ENCODE peak calls at places on chromosomes 12 and 14, in four cellular contexts. O is AG09309, V is uterus, A is heart right ventricle. B is an unnamed sample.

GRCh38 chr12:19967486-19967885 is 400.9 kb upstream of the PDE3A start:
- DNase-seq in O (peak; percentile 95), V (no peak), A (no peak), B (no peak)

GRCh38 chr14:56099081-56099797 is 19.0 kb upstream of the PELI2 start:
- DNase-seq in O (no peak), V (no peak), A (no peak), B (no peak)

GRCh38 chr14:60722836-60723217 is 1.3 kb downstream of the SIX4 start:
- DNase-seq in O (no peak), V (no peak), A (peak; percentile 13), B (no peak)

GRCh38 chr12:127191124-127191523 is 1075.8 kb upstream of the TMEM132C start:
- DNase-seq in O (no peak), V (no peak), A (no peak), B (no peak)

GRCh38 chr12:94150483-94151225 is 2.3 kb downstream of the PLXNC1 start:
- DNase-seq in O (no peak), V (peak; percentile 29), A (peak; percentile 22), B (peak; percentile 53)

GRCh38 chr12:66013224-66013623 is 117.3 kb downstream of the LLPH start:
- DNase-seq in O (no peak), V (no peak), A (no peak), B (no peak)

GRCh38 chr12:117042171-117042809 is 56.9 kb downstream of the TESC start:
- DNase-seq in O (no peak), V (no peak), A (peak; percentile 52), B (no peak)

GRCh38 chr14:39376671-39377403 is 55.4 kb downstream of the FBXO33 start:
- DNase-seq in O (no peak), V (no peak), A (no peak), B (no peak)

GRCh38 chr14:68106456-68106855 is 286.9 kb downstream of the RAD51B start:
- DNase-seq in O (no peak), V (no peak), A (no peak), B (no peak)

GRCh38 chr12:49987620-49988303 is 15.0 kb downstream of the AQP6 start:
- DNase-seq in O (no peak), V (no peak), A (no peak), B (no peak)

GRCh38 chr14:66572836-66573235 is 64.9 kb downstream of the GPHN start:
- DNase-seq in O (no peak), V (no peak), A (no peak), B (no peak)

GRCh38 chr14:31137214-31137889 is 70.2 kb downstream of the HECTD1 start:
- DNase-seq in O (no peak), V (no peak), A (no peak), B (no peak)

GRCh38 chr14:72776701-72777255 is 117.1 kb downstream of the DPF3 start:
- DNase-seq in O (no peak), V (no peak), A (no peak), B (no peak)

GRCh38 chr12:59689776-59690175 is 93.9 kb downstream of the SLC16A7 start:
- DNase-seq in O (no peak), V (no peak), A (no peak), B (no peak)

GRCh38 chr12:76029982-76030377 is 1.6 kb downstream of the PHLDA1 start:
- DNase-seq in O (no peak), V (no peak), A (peak; percentile 18), B (no peak)

GRCh38 chr12:69966839-69967238 is 141.8 kb downstream of the MYRFL start:
- DNase-seq in O (no peak), V (no peak), A (no peak), B (no peak)

GRCh38 chr12:1533602-1534304 is 60.6 kb downstream of the FBXL14 start:
- DNase-seq in O (no peak), V (no peak), A (no peak), B (no peak)

GRCh38 chr12:65918057-65918456 is 93.8 kb downstream of the HMGA2 start:
- DNase-seq in O (no peak), V (no peak), A (no peak), B (no peak)

GRCh38 chr14:68807148-68807600 is 14.3 kb upstream of the ZFP36L1 start:
- DNase-seq in O (no peak), V (peak; percentile 74), A (peak; percentile 59), B (peak; percentile 61)

GRCh38 chr12:111274820-111275219 is 94.1 kb downstream of the PHETA1 start:
- DNase-seq in O (no peak), V (no peak), A (no peak), B (no peak)

GRCh38 chr12:26274441-26275312 is 79.3 kb downstream of the SSPN start:
- DNase-seq in O (peak; percentile 99), V (peak; percentile 85), A (peak; percentile 63), B (peak; percentile 64)

GRCh38 chr14:105193916-105194782 is 13.0 kb upstream of the NUDT14 start:
- DNase-seq in O (no peak), V (no peak), A (no peak), B (no peak)

GRCh38 chr14:75295491-75296338 is 17.1 kb downstream of the FOS start:
- DNase-seq in O (no peak), V (peak; percentile 84), A (peak; percentile 82), B (peak; percentile 81)

GRCh38 chr14:71078481-71078880 is 171.2 kb downstream of the PCNX1 start:
- DNase-seq in O (no peak), V (no peak), A (no peak), B (no peak)

GRCh38 chr14:52485350-52485960 is 66.8 kb downstream of the TXNDC16 start:
- DNase-seq in O (no peak), V (no peak), A (no peak), B (no peak)

DNA sequence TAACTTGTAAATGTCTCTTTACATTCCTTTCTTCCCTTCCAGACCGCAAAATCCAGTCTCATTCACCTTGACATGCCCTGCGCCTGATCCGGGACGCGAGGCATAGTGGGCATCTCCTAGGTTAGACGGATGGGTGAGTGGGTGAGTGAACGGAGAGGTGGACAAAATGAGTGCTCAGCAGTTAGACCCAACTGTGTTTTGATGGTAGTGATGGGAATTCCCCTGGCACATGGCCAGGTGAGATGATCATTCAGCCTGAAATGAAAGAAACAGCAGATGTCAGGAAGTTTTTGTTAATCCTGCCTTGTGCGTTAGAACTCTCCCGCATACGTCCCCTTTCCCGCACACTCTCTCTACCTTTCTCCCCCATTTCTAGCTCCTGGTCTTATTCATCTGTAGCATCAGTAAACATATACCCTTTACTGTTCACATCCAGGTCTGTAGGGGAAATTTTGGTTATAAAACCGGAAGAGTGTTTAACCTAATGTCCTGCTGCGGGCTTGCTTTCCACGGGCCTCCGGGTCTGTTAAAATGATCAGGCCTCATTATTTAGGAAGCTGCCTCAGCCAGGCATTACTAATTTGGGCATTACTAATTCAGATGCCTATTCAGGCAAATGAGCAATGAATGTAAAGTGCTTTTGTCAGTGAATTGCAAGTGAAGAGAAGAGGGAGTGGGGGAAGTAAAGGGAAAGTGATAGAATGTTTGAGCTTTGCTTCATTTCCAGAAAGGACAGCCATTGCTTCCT is 172.8 kb downstream of the ETV6 start:
- DNase-seq in O (no peak), V (no peak), A (no peak), B (peak; percentile 68)
- H3K4me3 ChIP-seq in O (no peak overlapping the region), V (no peak overlapping the region), A (no peak overlapping the region), B (no peak overlapping the region)

GRCh38 chr12:56585098-56585497 is 45.0 kb downstream of the BAZ2A start:
- DNase-seq in O (no peak), V (no peak), A (no peak), B (no peak)
- H3K4me3 ChIP-seq in O (no peak overlapping the region), V (no peak overlapping the region), A (no peak overlapping the region), B (no peak overlapping the region)

DNA sequence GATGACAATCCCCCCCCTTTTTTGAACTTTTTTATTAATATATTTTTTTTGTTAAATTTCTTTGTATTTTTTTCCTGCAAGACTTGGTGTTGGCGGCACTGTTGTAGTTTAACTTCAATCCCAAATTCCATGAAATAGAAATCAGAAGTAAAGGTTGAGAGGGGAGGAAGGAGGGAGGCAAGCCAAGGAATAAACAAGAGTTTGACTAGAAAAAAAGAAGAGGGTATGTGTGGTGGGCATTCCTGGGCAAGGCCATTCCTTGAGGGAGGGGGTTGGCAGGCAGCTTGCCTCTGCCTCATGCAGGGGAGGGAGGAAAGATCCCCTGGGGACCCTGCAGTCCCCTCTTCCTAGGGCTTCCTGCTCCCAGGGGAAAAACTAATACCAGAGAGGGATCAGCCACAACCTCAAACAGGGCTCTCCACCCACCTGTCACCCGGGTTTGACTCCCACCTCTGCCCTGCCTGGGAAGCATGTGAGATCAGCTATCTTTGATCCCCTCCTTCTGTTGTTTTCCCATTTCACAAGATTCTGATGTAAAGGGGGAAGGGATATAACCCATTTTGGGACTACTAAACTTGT is 519 bp upstream of the AP1G2 start:
- DNase-seq in O (no peak), V (no peak), A (no peak), B (peak; percentile 36)
- H3K4me3 ChIP-seq in O (no peak overlapping the region), V (peak overlapping the region; percentile 55), A (peak overlapping the region; percentile 73), B (peak overlapping the region; percentile 72)

GRCh38 chr12:31594681-31595080 is 3.7 kb upstream of the DENND5B start:
- DNase-seq in O (no peak), V (no peak), A (no peak), B (no peak)
- H3K4me3 ChIP-seq in O (no peak overlapping the region), V (no peak overlapping the region), A (no peak overlapping the region), B (no peak overlapping the region)

GRCh38 chr14:51485733-51486132 is 166.0 kb upstream of the FRMD6 start:
- DNase-seq in O (no peak), V (no peak), A (no peak), B (no peak)

GRCh38 chr14:51482112-51482511 is 169.6 kb upstream of the FRMD6 start:
- DNase-seq in O (no peak), V (no peak), A (no peak), B (no peak)

GRCh38 chr14:51481643-51482042 is 170.1 kb upstream of the FRMD6 start:
- DNase-seq in O (no peak), V (no peak), A (no peak), B (no peak)

GRCh38 chr14:51487848-51488247 is 163.9 kb upstream of the FRMD6 start:
- DNase-seq in O (no peak), V (no peak), A (no peak), B (no peak)

GRCh38 chr14:51484491-51484890 is 167.2 kb upstream of the FRMD6 start:
- DNase-seq in O (no peak), V (peak; percentile 46), A (no peak), B (no peak)
- H3K4me3 ChIP-seq in O (no peak overlapping the region), V (no peak overlapping the region), A (no peak overlapping the region), B (no peak overlapping the region)

GRCh38 chr12:68873316-68873715 is 59.7 kb downstream of the CPM start:
- DNase-seq in O (no peak), V (no peak), A (no peak), B (no peak)

GRCh38 chr12:68870443-68870842 is 62.5 kb downstream of the MDM2 start:
- DNase-seq in O (no peak), V (no peak), A (no peak), B (no peak)

GRCh38 chr12:68871899-68872298 is 61.1 kb downstream of the CPM start:
- DNase-seq in O (no peak), V (no peak), A (no peak), B (no peak)

GRCh38 chr12:68870011-68870410 is 62.0 kb downstream of the MDM2 start:
- DNase-seq in O (no peak), V (no peak), A (no peak), B (no peak)

GRCh38 chr12:68871396-68871795 is 61.6 kb downstream of the CPM start:
- DNase-seq in O (no peak), V (no peak), A (no peak), B (no peak)
- H3K4me3 ChIP-seq in O (no peak overlapping the region), V (no peak overlapping the region), A (no peak overlapping the region), B (no peak overlapping the region)

GRCh38 chr12:23929906-23930305 is 19.6 kb downstream of the SOX5 start:
- DNase-seq in O (no peak), V (no peak), A (no peak), B (no peak)
- H3K4me3 ChIP-seq in O (no peak overlapping the region), V (no peak overlapping the region), A (no peak overlapping the region), B (no peak overlapping the region)

B was measured in Peyer's patch.